ENCODE peak calls at places on chromosomes 1 and 21, in six cellular contexts. I is BE2C; E is GM23248; R is A549; J is CD8-positive, alpha-beta memory T cell; M is lung. O is an unnamed sample.

GRCh38 chr1:159916240-159917051 is 8.9 kb downstream of the TAGLN2 start:
- DNase-seq in I (peak; percentile 62), E (peak; percentile 85), R (peak; percentile 95), J (no peak), M (no peak), O (no peak)

GRCh38 chr1:41238311-41239094 is 3.6 kb downstream of the SCMH1 start:
- DNase-seq in I (no peak), E (peak; percentile 54), R (peak; percentile 59), J (no peak), M (no peak), O (no peak)

GRCh38 chr1:176206006-176206960 is 803 bp downstream of the COP1 start:
- DNase-seq in I (peak; percentile 44), E (peak; percentile 74), R (peak; percentile 52), J (no peak), M (peak; percentile 41), O (no peak)

GRCh38 chr1:32266926-32267645 is 16.0 kb downstream of the LCK start:
- DNase-seq in I (no peak), E (peak; percentile 42), R (no peak), J (no peak), M (no peak), O (peak; percentile 77)

GRCh38 chr1:53511933-53512806 is 53.0 kb downstream of the DMRTB1 start:
- DNase-seq in I (peak; percentile 38), E (no peak), R (no peak), J (no peak), M (no peak), O (no peak)

GRCh38 chr21:25005388-25005787 is 601.9 kb downstream of the MRPL39 start:
- DNase-seq in I (no peak), E (peak; percentile 0), R (no peak), J (no peak), M (no peak), O (no peak)

GRCh38 chr1:171802207-171802606 is 20.7 kb downstream of the METTL13 start:
- DNase-seq in I (no peak), E (no peak), R (no peak), J (no peak), M (no peak), O (no peak)

GRCh38 chr1:245118806-245119205 is 36.0 kb upstream of the KIF26B start:
- DNase-seq in I (no peak), E (no peak), R (no peak), J (no peak), M (no peak), O (no peak)

GRCh38 chr1:22132517-22133235 is 10.2 kb downstream of the WNT4 start:
- DNase-seq in I (no peak), E (peak; percentile 90), R (no peak), J (no peak), M (no peak), O (no peak)

GRCh38 chr1:23914921-23915320 is 1.8 kb upstream of the CNR2 start:
- DNase-seq in I (no peak), E (no peak), R (no peak), J (no peak), M (no peak), O (no peak)

GRCh38 chr1:198901280-198901679 is 262.4 kb downstream of the PTPRC start:
- DNase-seq in I (no peak), E (no peak), R (no peak), J (no peak), M (no peak), O (no peak)

GRCh38 chr1:59142663-59143487 is 154.0 kb upstream of the FGGY start:
- DNase-seq in I (no peak), E (peak; percentile 92), R (peak; percentile 91), J (no peak), M (no peak), O (no peak)

GRCh38 chr1:53835491-53835890 is 2.6 kb downstream of the NDC1 start:
- DNase-seq in I (no peak), E (no peak), R (no peak), J (no peak), M (no peak), O (no peak)

GRCh38 chr1:202085682-202086373 is 36.9 kb upstream of the GPR37L1 start:
- DNase-seq in I (no peak), E (no peak), R (peak; percentile 87), J (no peak), M (no peak), O (no peak)

GRCh38 chr1:178768423-178768822 is 43.4 kb downstream of the RALGPS2 start:
- DNase-seq in I (peak; percentile 40), E (peak; percentile 58), R (peak; percentile 32), J (no peak), M (no peak), O (peak; percentile 54)

GRCh38 chr1:159802060-159802459 is at the start of gene FCRL6:
- DNase-seq in I (no peak), E (no peak), R (no peak), J (no peak), M (no peak), O (no peak)

GRCh38 chr1:178134061-178134460 is 40.2 kb downstream of the RASAL2 start:
- DNase-seq in I (no peak), E (peak; percentile 93), R (peak; percentile 27), J (no peak), M (no peak), O (no peak)

GRCh38 chr1:6098303-6099215 is 52.9 kb downstream of the KCNAB2 start:
- DNase-seq in I (no peak), E (peak; percentile 90), R (no peak), J (no peak), M (no peak), O (no peak)

GRCh38 chr1:112271270-112271669 is 124.7 kb upstream of the CTTNBP2NL start:
- DNase-seq in I (no peak), E (no peak), R (no peak), J (no peak), M (no peak), O (no peak)

GRCh38 chr1:113141650-113142473 is 68.9 kb downstream of the LRIG2 start:
- DNase-seq in I (peak; percentile 14), E (peak; percentile 76), R (peak; percentile 31), J (no peak), M (no peak), O (no peak)

GRCh38 chr1:6273380-6273891 is 12.5 kb upstream of the GPR153 start:
- DNase-seq in I (no peak), E (peak; percentile 59), R (no peak), J (no peak), M (no peak), O (no peak)

GRCh38 chr1:30381266-30381665 is 342.1 kb downstream of the MATN1 start:
- DNase-seq in I (no peak), E (no peak), R (no peak), J (no peak), M (no peak), O (no peak)

GRCh38 chr1:226939439-226940028 is 560 bp upstream of the COQ8A start:
- DNase-seq in I (peak; percentile 79), E (no peak), R (no peak), J (peak; percentile 55), M (peak; percentile 61), O (no peak)

DNA sequence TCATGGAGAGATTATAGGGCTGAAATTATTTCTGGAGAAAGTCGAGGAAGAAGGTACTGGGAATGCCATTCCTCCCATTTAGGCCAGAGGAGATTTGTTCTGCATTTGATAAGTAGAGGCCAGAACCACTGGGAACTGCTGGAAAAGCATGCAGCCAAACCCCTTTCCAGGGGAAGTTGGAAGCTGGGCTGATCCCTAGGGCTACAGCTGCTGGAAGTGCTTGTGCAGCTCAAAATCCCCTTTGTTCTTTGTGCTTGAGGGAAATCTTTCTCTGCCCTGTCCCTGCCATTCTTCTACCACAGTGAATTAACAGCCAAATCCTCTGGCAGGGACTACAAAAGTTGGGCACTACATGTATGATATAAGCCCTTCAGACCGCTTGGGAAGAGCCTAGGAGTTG is 734.1 kb downstream of the LRRIQ3 start:
- DNase-seq in I (no peak), E (no peak), R (no peak), J (no peak), M (no peak), O (no peak)
- H3K9me3 ChIP-seq in I (no peaks in the 10 kb centered on the region), E (no peaks in the 10 kb centered on the region), R (no peaks in the 10 kb centered on the region), J (no peaks in the 10 kb centered on the region), M (no peaks in the 10 kb centered on the region), O (no peaks in the 10 kb centered on the region)

GRCh38 chr21:42453301-42454220 is 42.5 kb downstream of the RSPH1 start:
- DNase-seq in I (peak; percentile 4), E (no peak), R (no peak), J (no peak), M (no peak), O (no peak)
- H3K4me1 ChIP-seq in I (no peaks in the 10 kb centered on the region), E (no peaks in the 10 kb centered on the region), R (peaks cover 4% of the 10 kb centered on the region), J (peaks cover 36% of the 10 kb centered on the region), M (no peaks in the 10 kb centered on the region), O (peaks cover 22% of the 10 kb centered on the region)

DNA sequence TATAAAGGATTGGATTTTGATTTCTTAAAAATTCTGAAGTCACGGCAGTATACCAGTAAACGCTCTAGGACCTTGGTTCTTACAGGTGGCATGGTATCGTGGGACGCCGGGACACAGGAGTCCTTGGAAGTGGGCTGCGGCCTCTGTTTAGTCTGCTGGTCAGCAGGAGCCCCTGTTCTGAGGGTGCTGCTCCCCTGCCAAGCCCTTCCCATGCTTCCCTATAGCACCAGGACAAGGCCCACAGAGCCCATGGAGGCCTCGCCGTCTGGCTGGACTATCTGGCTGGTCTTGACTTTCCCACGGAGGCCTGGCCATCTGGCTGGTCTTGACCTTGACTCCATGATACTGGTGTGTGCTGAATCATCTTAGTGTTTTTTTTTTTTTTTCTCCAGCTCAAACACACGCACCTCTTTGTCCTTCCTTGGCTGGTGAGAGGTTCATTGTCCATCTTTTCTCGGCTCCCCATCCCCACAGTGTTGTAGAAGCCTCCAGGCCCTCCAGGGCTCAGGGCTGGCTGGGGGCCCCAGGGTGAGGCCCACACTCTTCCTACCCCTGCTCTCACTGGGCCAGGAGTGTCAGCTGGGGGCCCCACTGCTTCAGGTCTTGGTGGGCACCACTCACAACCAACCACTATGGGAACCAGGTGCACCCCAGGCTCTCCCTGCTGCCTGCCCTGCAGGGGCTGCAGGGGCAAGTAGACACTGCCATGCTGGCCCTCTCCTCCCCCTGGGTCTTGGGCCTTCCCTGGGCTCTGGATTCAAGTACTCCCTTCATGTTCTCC is 16.5 kb upstream of the TTC34 start:
- DNase-seq in I (no peak), E (no peak), R (no peak), J (no peak), M (no peak), O (no peak)
- H3K9me3 ChIP-seq in I (no peaks in the 10 kb centered on the region), E (no peaks in the 10 kb centered on the region), R (no peaks in the 10 kb centered on the region), J (no peaks in the 10 kb centered on the region), M (no peaks in the 10 kb centered on the region), O (no peaks in the 10 kb centered on the region)

GRCh38 chr1:193434319-193434718 is 247.9 kb upstream of the B3GALT2 start:
- DNase-seq in I (no peak), E (no peak), R (no peak), J (no peak), M (no peak), O (no peak)

GRCh38 chr1:193438312-193438711 is 251.9 kb upstream of the B3GALT2 start:
- DNase-seq in I (no peak), E (no peak), R (no peak), J (no peak), M (no peak), O (no peak)

GRCh38 chr1:193437785-193438184 is 251.4 kb upstream of the B3GALT2 start:
- DNase-seq in I (no peak), E (no peak), R (no peak), J (no peak), M (no peak), O (no peak)

GRCh38 chr1:193435771-193436170 is 249.4 kb upstream of the B3GALT2 start:
- DNase-seq in I (no peak), E (no peak), R (no peak), J (no peak), M (no peak), O (no peak)

DNA sequence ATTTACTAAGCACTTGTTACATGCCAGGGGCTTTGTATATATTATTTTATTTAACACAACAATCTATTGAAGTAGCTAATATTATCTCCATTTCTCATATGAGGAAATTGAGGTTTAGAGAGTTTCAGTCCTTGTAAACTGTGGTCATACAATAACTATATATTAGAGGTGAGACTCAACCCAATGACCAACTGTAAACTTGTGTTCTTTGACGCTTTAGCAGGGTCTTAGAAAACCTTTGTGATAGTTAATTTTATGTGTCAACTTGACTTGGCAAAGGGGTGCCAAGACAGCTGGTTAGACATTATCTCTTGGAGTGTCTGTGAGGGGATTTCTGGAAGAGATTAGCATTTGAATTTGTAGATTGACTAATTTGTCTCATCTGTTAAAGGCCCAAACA is 252.4 kb upstream of the B3GALT2 start:
- DNase-seq in I (no peak), E (no peak), R (no peak), J (no peak), M (no peak), O (no peak)
- H3K4me1 ChIP-seq in I (no peaks in the 10 kb centered on the region), E (no peaks in the 10 kb centered on the region), R (no peaks in the 10 kb centered on the region), J (peaks cover 7% of the 10 kb centered on the region), M (no peaks in the 10 kb centered on the region), O (peaks cover 4% of the 10 kb centered on the region)